ENCODE peak calls at places on chromosomes 13 and 19, in six cellular contexts. I is neuronal stem cell, E is brain microvascular endothelial cell, T is OCI-LY7, Z is stomach, K is heart left ventricle. P is an unnamed sample.

GRCh38 chr13:43356566-43356965 is 333.2 kb downstream of the DNAJC15 start:
- DNase-seq in Z (no peak), E (no peak), I (no peak), T (no peak), K (no peak), P (no peak)

GRCh38 chr13:38635030-38635429 is 51.8 kb upstream of the FREM2 start:
- DNase-seq in T (no peak), E (no peak), I (no peak), K (no peak), Z (no peak), P (no peak)

GRCh38 chr13:50387124-50387581 is 371.9 kb downstream of the KCNRG start:
- DNase-seq in K (peak), Z (peak), I (peak), T (peak), E (no peak), P (peak)

GRCh38 chr19:1747285-1748114 is 5.8 kb upstream of the ONECUT3 start:
- DNase-seq in Z (peak), K (no peak), E (peak), T (no peak), I (no peak), P (no peak)

GRCh38 chr19:1361601-1362384 is 21.9 kb upstream of the NDUFS7 start:
- DNase-seq in E (peak), Z (no peak), I (no peak), T (no peak), K (no peak), P (no peak)

GRCh38 chr13:97212540-97213146 is 9.5 kb upstream of the MBNL2 start:
- DNase-seq in Z (peak), T (peak), K (no peak), I (no peak), E (peak), P (no peak)

GRCh38 chr13:60787083-60787482 is 390.1 kb downstream of the TDRD3 start:
- DNase-seq in E (no peak), T (no peak), Z (no peak), I (no peak), K (no peak), P (no peak)

GRCh38 chr13:113044431-113045114 is 61.0 kb upstream of the F7 start:
- DNase-seq in E (no peak), K (no peak), I (no peak), Z (no peak), T (no peak), P (no peak)

GRCh38 chr13:44281252-44282000 is 92.2 kb upstream of the SERP2 start:
- DNase-seq in I (no peak), K (no peak), E (no peak), Z (peak), T (no peak), P (no peak)

GRCh38 chr13:92804346-92804745 is 422.3 kb upstream of the GPC6 start:
- DNase-seq in I (no peak), T (no peak), E (peak), Z (no peak), K (no peak), P (no peak)

GRCh38 chr13:57630661-57631606 is 610 bp upstream of the PCDH17 start:
- DNase-seq in T (no peak), K (peak), Z (no peak), I (no peak), E (peak), P (peak)

GRCh38 chr19:1985588-1986356 is 29.7 kb downstream of the BTBD2 start:
- DNase-seq in K (no peak), I (no peak), Z (peak), E (no peak), T (no peak), P (no peak)

DNA sequence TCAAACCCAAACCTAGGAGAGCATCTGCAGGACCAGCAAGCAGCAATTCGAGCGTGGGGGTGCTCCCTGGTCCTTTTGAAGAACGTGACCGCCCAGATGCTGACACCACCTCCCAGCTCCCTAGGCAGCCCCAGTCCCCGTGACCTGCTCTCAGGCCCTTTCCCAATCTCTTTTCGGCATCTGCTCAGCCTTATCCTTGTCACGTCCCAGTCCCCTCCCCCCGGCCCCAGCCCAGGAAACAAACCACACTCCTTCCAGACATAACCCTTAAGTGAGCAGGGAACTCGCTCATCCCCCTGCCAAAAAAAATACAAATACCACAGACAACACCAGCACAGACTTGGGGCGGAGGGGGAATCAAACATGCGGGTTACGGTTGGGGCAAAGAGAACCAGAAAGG is 3.3 kb downstream of the MLLT1 start:
- DNase-seq in E (peak), T (no peak), K (no peak), Z (no peak), I (no peak), P (no peak)
- H3K4me3 ChIP-seq in E (no peak), T (no peak), K (no peak), Z (no peak), I (no peak), P (no peak)

GRCh38 chr19:16470541-16470910 is 1.2 kb downstream of the EPS15L1 start:
- DNase-seq in T (no peak), Z (no peak), K (no peak), I (no peak), E (no peak), P (no peak)

GRCh38 chr19:16470911-16471811 is 609 bp downstream of the EPS15L1 start:
- DNase-seq in K (peak), T (peak), I (no peak), Z (no peak), E (no peak), P (peak)

GRCh38 chr19:16463991-16464575 is 7.7 kb downstream of the EPS15L1 start:
- DNase-seq in I (no peak), K (no peak), E (peak), Z (no peak), T (no peak), P (no peak)

GRCh38 chr19:16465239-16465638 is 6.5 kb downstream of the EPS15L1 start:
- DNase-seq in Z (no peak), T (no peak), E (no peak), I (no peak), K (no peak), P (no peak)

GRCh38 chr19:16467581-16467980 is 4.2 kb downstream of the EPS15L1 start:
- DNase-seq in T (no peak), E (no peak), I (no peak), K (peak), Z (no peak), P (peak)
- H3K4me3 ChIP-seq in T (no peak), E (no peak), I (no peak), K (no peak), Z (no peak), P (no peak)

GRCh38 chr19:35931874-35932202 is 4.3 kb upstream of the LRFN3 start:
- DNase-seq in I (no peak), Z (no peak), K (no peak), E (no peak), T (no peak), P (no peak)
- H3K4me3 ChIP-seq in I (no peak), Z (no peak), K (peak), E (no peak), T (peak), P (no peak)

DNA sequence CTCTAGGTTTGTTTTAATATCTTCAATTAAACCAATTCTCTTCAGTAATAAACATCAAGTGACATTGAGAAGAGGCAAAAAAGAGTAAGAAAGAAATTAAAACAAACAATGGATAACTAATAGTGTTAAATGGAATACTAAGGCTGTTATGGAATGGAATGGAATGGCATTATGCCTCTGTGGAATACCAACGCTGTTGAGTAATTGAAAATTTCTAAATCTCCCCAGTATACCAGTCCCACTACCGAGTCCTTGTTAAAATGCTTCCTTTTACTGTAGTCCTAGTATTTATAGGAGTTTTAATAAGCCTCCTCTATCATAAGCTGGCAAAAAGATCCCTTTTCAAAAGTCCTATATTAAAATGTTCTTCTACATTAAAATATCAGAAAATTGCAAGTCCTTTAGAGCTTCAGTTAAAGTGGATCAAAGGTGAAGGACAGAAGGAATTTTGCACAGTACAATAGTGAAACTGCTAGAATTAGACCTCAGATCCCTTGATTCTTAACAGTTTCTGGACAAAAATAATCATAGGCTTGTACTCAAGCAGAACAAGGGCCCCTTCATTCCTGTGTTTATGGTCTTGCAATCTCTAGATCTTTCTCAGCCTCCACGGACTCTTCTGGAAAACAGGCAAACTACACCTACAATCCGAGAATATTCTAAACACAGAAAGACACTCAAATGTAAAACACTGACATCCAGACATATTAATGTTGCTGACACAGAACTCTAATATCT is 128.2 kb downstream of the PCDH9 start:
- DNase-seq in I (no peak), E (no peak), Z (no peak), K (no peak), T (no peak), P (no peak)
- H3K4me3 ChIP-seq in I (no peak), E (no peak), Z (no peak), K (no peak), T (no peak), P (no peak)

GRCh38 chr19:55285225-55285890 is 1.6 kb downstream of the BRSK1 start:
- DNase-seq in E (no peak), K (peak), Z (no peak), I (no peak), T (no peak), P (no peak)

GRCh38 chr19:55284405-55285058 is 735 bp downstream of the BRSK1 start:
- DNase-seq in E (no peak), I (no peak), K (no peak), Z (no peak), T (no peak), P (no peak)

GRCh38 chr19:55279773-55280643 is at the start of gene HSPBP1:
- DNase-seq in Z (peak), E (peak), I (peak), T (peak), K (peak), P (peak)

GRCh38 chr19:55287361-55288079 is 3.7 kb downstream of the BRSK1 start:
- DNase-seq in I (no peak), T (no peak), K (no peak), Z (no peak), E (no peak), P (no peak)

GRCh38 chr19:55283548-55284393 is at the start of gene BRSK1:
- DNase-seq in I (peak), K (peak), Z (peak), T (peak), E (peak), P (peak)
- H3K4me3 ChIP-seq in I (peak), K (peak), Z (peak), T (peak), E (peak), P (peak)

GRCh38 chr13:33485247-33485646 is 199.7 kb upstream of the STARD13 start:
- DNase-seq in T (no peak), I (no peak), K (no peak), E (no peak), Z (no peak), P (no peak)

GRCh38 chr13:33483471-33483870 is 197.9 kb upstream of the STARD13 start:
- DNase-seq in T (no peak), K (no peak), Z (no peak), I (no peak), E (no peak), P (no peak)

GRCh38 chr13:33489563-33489962 is 204.0 kb upstream of the STARD13 start:
- DNase-seq in E (no peak), K (no peak), T (no peak), I (no peak), Z (no peak), P (no peak)

GRCh38 chr13:33490461-33491327 is 205.1 kb upstream of the STARD13 start:
- DNase-seq in E (no peak), T (no peak), K (no peak), I (peak), Z (no peak), P (no peak)

DNA sequence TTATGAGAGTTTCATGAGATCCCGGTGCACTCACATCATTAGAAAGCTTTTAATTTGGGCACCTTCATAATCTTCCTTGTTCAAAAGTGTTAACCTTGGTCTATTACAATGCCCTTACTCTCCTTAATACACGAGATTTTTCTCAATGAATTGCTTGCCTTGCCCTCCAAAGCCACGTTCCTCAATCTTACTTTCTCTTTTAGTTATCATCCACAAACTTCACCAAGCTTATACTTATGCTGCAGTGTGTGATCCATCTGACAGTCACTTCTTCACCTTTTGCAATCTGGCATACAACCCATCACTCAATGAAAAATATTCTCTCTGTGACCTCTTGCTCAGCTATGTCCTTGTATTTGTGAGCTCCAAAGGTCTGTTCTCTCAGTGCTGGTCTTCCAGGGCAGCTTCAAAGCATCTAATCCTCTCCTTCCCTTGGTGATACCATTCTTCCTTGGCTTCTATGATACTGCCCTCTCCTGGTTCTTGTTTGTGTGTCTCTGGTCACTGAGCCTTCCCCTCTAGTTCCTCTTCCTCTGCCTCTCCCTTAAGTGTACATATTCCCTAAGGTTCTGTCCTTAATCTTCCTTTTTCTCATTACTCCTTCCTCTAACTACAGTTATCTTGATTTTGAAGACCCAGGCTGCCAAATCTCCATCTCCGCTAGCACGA is 202.2 kb upstream of the STARD13 start:
- DNase-seq in K (no peak), I (no peak), Z (no peak), E (no peak), T (peak), P (no peak)
- H3K4me3 ChIP-seq in K (peak), I (no peak), Z (no peak), E (no peak), T (no peak), P (peak)

GRCh38 chr19:23378948-23379347 is 16.3 kb downstream of the ZNF91 start:
- DNase-seq in K (no peak), T (no peak), E (no peak), I (no peak), Z (no peak), P (no peak)
- H3K4me3 ChIP-seq in K (no peak), T (no peak), E (no peak), I (no peak), Z (no peak), P (no peak)